ENCODE peak calls at places on chromosome 13, in four cellular contexts. K, Q, A and L are unnamed samples.

GRCh38 chr13:38821753-38822551 is 135.1 kb downstream of the FREM2 start:
- DNase-seq in A (no peak), Q (no peak), K (no peak), L (no peak)

GRCh38 chr13:109145631-109146030 is 516.2 kb downstream of the MYO16 start:
- DNase-seq in Q (peak), K (no peak), A (peak), L (peak)

GRCh38 chr13:98313938-98314292 is 136.8 kb upstream of the RNF113B start:
- DNase-seq in K (no peak), Q (no peak), A (no peak), L (no peak)

GRCh38 chr13:77868717-77869116 is 49.9 kb downstream of the EDNRB start:
- DNase-seq in Q (peak), A (no peak), K (no peak), L (no peak)

GRCh38 chr13:113122571-113123225 is at the start of gene F10:
- DNase-seq in K (no peak), A (peak), Q (peak), L (no peak)

GRCh38 chr13:65093352-65093751 is 2136.8 kb downstream of the PCDH9 start:
- DNase-seq in K (no peak), Q (no peak), A (no peak), L (no peak)

GRCh38 chr13:45341799-45342584 is 1.0 kb upstream of the TPT1 start:
- DNase-seq in K (no peak), A (no peak), Q (peak), L (peak)

GRCh38 chr13:23348270-23349126 is 85.0 kb downstream of the SACS start:
- DNase-seq in K (no peak), A (no peak), Q (peak), L (no peak)

GRCh38 chr13:24858953-24859352 is 95.0 kb downstream of the RNF17 start:
- DNase-seq in K (no peak), Q (no peak), A (no peak), L (no peak)

GRCh38 chr13:76620036-76620435 is 266.2 kb downstream of the KCTD12 start:
- DNase-seq in A (no peak), K (no peak), Q (peak), L (no peak)

GRCh38 chr13:39773833-39774232 is 118.4 kb downstream of the COG6 start:
- DNase-seq in A (peak), Q (peak), K (no peak), L (no peak)

GRCh38 chr13:97191615-97192014 is 30.5 kb upstream of the MBNL2 start:
- DNase-seq in K (no peak), Q (no peak), A (no peak), L (no peak)

GRCh38 chr13:111327701-111328100 is 7.3 kb downstream of the TEX29 start:
- DNase-seq in Q (no peak), K (no peak), A (no peak), L (no peak)

GRCh38 chr13:40350283-40350992 is 316.0 kb downstream of the FOXO1 start:
- DNase-seq in A (no peak), Q (peak), K (no peak), L (no peak)

GRCh38 chr13:96091164-96091931 is 1.4 kb downstream of the HS6ST3 start:
- DNase-seq in K (no peak), Q (peak), A (peak), L (peak)

GRCh38 chr13:21616880-21617279 is 12.9 kb upstream of the MICU2 start:
- DNase-seq in K (no peak), Q (no peak), A (no peak), L (peak)

GRCh38 chr13:46359731-46360130 is 27.3 kb downstream of the RUBCNL start:
- DNase-seq in Q (peak), K (no peak), A (no peak), L (no peak)

GRCh38 chr13:40694426-40694825 is 28.0 kb upstream of the FOXO1 start:
- DNase-seq in Q (no peak), A (no peak), K (no peak), L (no peak)